ENCODE peak calls at places on chromosomes 6 and 20, in four cellular contexts. One of them, this sample, is unnamed.

GRCh38 chr6:22003219-22003779 is 293.5 kb downstream of the PRL start:
- DNase-seq in IMR-90: peak; percentile 73
- DNase-seq in SK-N-SH: no peak
- DNase-seq in OCI-LY7: no peak
- DNase-seq in this sample: no peak

GRCh38 chr20:56429496-56429895 is 17.4 kb downstream of the CASS4 start:
- DNase-seq in OCI-LY7: no peak
- DNase-seq in IMR-90: peak; percentile 94
- DNase-seq in SK-N-SH: no peak
- DNase-seq in this sample: no peak

GRCh38 chr20:21507275-21508229 is 6.3 kb downstream of the NKX2-2 start:
- DNase-seq in OCI-LY7: no peak
- DNase-seq in SK-N-SH: peak; percentile 27
- DNase-seq in IMR-90: no peak
- DNase-seq in this sample: no peak

GRCh38 chr20:38343798-38344701 is 2.2 kb upstream of the LBP start:
- DNase-seq in IMR-90: no peak
- DNase-seq in OCI-LY7: no peak
- DNase-seq in SK-N-SH: no peak
- DNase-seq in this sample: no peak

GRCh38 chr6:12327391-12327790 is 37.2 kb downstream of the EDN1 start:
- DNase-seq in IMR-90: peak; percentile 45
- DNase-seq in SK-N-SH: no peak
- DNase-seq in OCI-LY7: no peak
- DNase-seq in this sample: no peak

GRCh38 chr20:3670945-3671344 is 7.7 kb upstream of the GFRA4 start:
- DNase-seq in IMR-90: no peak
- DNase-seq in OCI-LY7: no peak
- DNase-seq in SK-N-SH: no peak
- DNase-seq in this sample: no peak

GRCh38 chr20:53003420-53003819 is 31.3 kb downstream of the TSHZ2 start:
- DNase-seq in OCI-LY7: no peak
- DNase-seq in SK-N-SH: no peak
- DNase-seq in IMR-90: no peak
- DNase-seq in this sample: no peak

GRCh38 chr6:112007254-112007653 is 46.6 kb upstream of the CCN6 start:
- DNase-seq in OCI-LY7: no peak
- DNase-seq in IMR-90: no peak
- DNase-seq in SK-N-SH: no peak
- DNase-seq in this sample: no peak

GRCh38 chr6:40376113-40376650 is 211.0 kb downstream of the LRFN2 start:
- DNase-seq in SK-N-SH: no peak
- DNase-seq in OCI-LY7: no peak
- DNase-seq in IMR-90: no peak
- DNase-seq in this sample: no peak

GRCh38 chr6:10409766-10410209 is 5.1 kb downstream of the TFAP2A start:
- DNase-seq in SK-N-SH: no peak
- DNase-seq in IMR-90: no peak
- DNase-seq in OCI-LY7: no peak
- DNase-seq in this sample: no peak

DNA sequence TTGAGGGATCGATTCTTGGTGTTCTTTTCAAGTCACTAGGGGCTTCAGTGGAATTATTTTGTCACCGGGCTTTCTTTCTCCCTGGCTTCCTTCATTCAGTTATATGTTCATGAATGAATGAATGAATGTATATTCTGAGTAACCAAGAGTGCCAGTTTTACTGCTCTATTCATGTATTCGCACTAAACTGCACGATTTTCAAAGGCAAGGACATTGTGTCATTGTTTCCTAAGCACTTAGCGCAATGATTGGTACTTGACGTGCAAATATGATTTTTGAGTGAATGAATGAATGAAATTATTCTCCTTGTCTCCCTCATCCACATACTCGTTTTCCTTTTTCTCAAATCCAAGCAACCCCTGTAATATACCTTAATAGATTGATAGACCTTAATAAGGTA is 822 bp downstream of the AFG1L start:
- DNase-seq in OCI-LY7: no peak
- DNase-seq in IMR-90: no peak
- DNase-seq in SK-N-SH: no peak
- DNase-seq in this sample: no peak
- H2AFZ ChIP-seq in OCI-LY7: peak overlapping the region; percentile 86
- H2AFZ ChIP-seq in IMR-90: peak overlapping the region; percentile 98
- H2AFZ ChIP-seq in SK-N-SH: peak overlapping the region; percentile 93
- H2AFZ ChIP-seq in this sample: peak overlapping the region; percentile 95

GRCh38 chr6:13355043-13355945 is 27.0 kb upstream of the TBC1D7 start:
- DNase-seq in OCI-LY7: peak; percentile 45
- DNase-seq in IMR-90: peak; percentile 99
- DNase-seq in SK-N-SH: no peak
- DNase-seq in this sample: no peak

GRCh38 chr6:13357551-13358075 is 29.3 kb upstream of the TBC1D7 start:
- DNase-seq in IMR-90: peak; percentile 77
- DNase-seq in OCI-LY7: no peak
- DNase-seq in SK-N-SH: no peak
- DNase-seq in this sample: no peak

GRCh38 chr6:13355969-13356368 is 27.6 kb upstream of the TBC1D7 start:
- DNase-seq in OCI-LY7: peak; percentile 96
- DNase-seq in IMR-90: peak; percentile 14
- DNase-seq in SK-N-SH: no peak
- DNase-seq in this sample: peak; percentile 27

GRCh38 chr6:13352165-13352564 is 23.8 kb upstream of the TBC1D7 start:
- DNase-seq in SK-N-SH: no peak
- DNase-seq in OCI-LY7: no peak
- DNase-seq in IMR-90: no peak
- DNase-seq in this sample: no peak

DNA sequence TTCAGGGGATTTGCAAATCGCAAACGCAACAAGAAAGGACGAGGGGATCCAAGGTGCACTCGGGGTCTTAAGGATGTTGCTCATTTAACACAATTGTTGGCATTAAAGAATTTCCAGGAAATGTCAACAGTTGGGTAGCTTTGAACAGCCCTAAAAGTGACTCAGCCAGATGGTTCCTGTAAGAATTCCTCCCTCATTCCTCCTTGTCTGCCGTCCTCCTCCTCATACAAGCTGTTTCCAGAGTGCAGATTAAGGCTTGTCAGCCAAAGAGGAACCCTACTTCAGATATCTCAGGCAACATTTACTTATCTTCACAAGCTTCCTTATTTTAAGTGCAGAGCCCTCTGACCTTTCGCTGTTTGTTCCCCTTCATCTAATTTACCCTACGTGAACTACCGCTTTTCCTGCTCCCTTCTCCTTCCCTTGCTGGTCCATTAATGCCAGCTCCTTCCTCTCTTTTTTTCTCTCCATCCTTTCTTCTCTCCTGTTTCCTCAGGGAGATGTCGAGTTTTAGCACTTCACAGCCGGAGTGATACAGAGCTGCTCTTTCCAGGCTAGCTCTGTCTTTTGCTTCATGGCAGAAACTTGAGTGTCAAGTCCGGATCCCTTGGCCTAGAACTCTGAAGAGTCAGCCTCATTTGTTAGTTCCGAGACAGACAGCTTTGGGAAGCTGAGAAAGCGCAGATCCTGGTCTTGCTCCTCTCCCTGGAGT is 26.1 kb upstream of the TBC1D7 start:
- DNase-seq in SK-N-SH: no peak
- DNase-seq in OCI-LY7: peak; percentile 42
- DNase-seq in IMR-90: peak; percentile 81
- DNase-seq in this sample: no peak
- H3K4me3 ChIP-seq in SK-N-SH: no peak overlapping the region
- H3K4me3 ChIP-seq in OCI-LY7: peak overlapping the region; percentile 54
- H3K4me3 ChIP-seq in IMR-90: no peak overlapping the region
- H3K4me3 ChIP-seq in this sample: no peak overlapping the region

DNA sequence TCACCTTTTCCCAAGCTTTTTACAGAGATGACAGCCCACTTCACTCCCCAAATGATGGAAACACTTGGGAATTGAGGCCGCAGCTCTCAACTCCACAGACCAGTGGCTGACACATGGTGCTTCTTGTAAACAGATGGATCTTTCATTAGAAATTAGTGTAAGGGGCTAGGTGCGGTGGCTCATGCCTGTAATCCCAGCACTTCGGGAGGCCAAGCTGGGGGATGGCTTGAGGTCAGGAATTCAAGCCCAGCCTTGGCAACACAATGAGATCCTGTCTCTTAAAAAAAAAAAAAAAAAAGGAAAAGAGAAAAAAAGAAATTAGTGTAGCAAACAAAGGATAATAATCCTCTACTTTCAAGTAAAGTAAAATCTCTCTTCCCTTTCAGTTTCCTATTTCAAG is 15.7 kb downstream of the GJA10 start:
- DNase-seq in SK-N-SH: no peak
- DNase-seq in OCI-LY7: no peak
- DNase-seq in IMR-90: no peak
- DNase-seq in this sample: no peak
- H2AFZ ChIP-seq in SK-N-SH: no peak overlapping the region
- H2AFZ ChIP-seq in OCI-LY7: no peak overlapping the region
- H2AFZ ChIP-seq in IMR-90: no peak overlapping the region
- H2AFZ ChIP-seq in this sample: peak overlapping the region; percentile 55

DNA sequence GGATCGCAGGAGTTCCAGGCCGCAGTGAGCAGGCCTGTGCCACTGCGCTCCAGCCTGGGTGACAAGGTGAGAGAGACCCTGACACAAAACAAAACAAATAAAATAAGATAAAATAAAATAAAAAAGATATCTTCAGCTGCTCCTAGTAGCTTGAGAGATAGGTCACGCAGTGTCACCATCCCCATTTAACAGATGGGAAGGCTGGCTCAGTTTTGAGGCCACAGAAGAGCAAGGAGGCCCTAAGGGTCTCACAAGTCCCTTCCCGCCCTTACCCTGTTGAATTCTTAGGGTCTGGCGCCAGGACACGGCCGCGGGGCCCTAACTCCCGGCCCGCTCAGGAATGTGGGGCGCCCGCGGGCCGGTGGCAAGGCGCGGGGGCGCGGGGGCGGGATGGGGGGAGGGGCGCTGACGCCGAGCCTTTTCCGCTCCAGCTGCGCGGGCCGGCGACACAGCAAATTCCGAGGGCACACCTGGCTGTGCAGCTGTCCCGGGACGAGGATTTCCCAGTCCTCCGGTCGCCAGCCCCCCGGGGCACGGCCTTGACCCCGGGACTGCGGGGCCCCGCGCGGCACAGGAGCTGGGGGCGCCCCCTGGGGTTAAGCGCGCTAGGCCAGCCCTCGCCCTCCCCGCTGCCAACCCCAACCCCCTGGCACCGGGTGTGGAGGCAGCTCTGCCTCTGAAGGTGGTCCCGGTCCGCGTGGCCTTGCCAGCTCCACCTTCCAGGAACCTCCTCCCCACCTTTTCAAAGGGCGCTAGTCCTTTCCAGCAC is 10.3 kb upstream of the R3HDML start:
- DNase-seq in OCI-LY7: no peak
- DNase-seq in IMR-90: no peak
- DNase-seq in SK-N-SH: peak; percentile 52
- DNase-seq in this sample: no peak
- H3K4me3 ChIP-seq in OCI-LY7: no peak overlapping the region
- H3K4me3 ChIP-seq in IMR-90: no peak overlapping the region
- H3K4me3 ChIP-seq in SK-N-SH: no peak overlapping the region
- H3K4me3 ChIP-seq in this sample: no peak overlapping the region

GRCh38 chr6:42177514-42178364 is 4.6 kb downstream of the GUCA1A start:
- DNase-seq in OCI-LY7: no peak
- DNase-seq in IMR-90: no peak
- DNase-seq in SK-N-SH: peak; percentile 88
- DNase-seq in this sample: no peak
- H2AFZ ChIP-seq in OCI-LY7: no peak overlapping the region
- H2AFZ ChIP-seq in IMR-90: peak overlapping the region; percentile 90
- H2AFZ ChIP-seq in SK-N-SH: peak overlapping the region; percentile 29
- H2AFZ ChIP-seq in this sample: no peak overlapping the region

DNA sequence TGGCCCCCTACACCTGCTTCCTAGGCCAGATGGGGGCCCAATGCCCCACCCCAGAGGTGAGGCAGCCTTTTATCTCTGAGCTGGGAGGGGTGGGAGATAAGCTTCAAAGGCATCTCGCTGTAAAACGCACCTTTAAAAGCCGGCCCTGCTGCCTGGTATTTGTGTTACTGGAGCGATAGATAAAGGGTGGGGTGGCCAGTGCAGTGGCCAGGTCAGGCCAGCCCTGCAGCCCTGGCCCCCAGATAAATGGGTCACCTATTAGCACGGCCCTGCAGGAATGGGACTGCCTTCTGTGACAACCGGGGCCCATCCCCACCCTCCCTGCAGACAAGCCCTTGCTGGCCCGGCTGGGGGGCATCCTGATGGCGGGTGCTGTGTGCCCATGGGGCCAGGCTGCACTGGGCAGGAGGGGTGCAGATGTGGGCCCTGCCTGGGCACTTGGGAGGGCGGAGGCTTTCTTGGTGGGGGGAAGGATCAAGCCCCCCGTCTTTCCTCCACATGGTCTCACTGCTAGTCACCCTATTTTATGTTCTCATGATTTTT is 3.0 kb upstream of the RBBP8NL start:
- DNase-seq in OCI-LY7: no peak
- DNase-seq in SK-N-SH: no peak
- DNase-seq in IMR-90: no peak
- DNase-seq in this sample: no peak
- H3K4me3 ChIP-seq in OCI-LY7: no peak overlapping the region
- H3K4me3 ChIP-seq in SK-N-SH: no peak overlapping the region
- H3K4me3 ChIP-seq in IMR-90: no peak overlapping the region
- H3K4me3 ChIP-seq in this sample: no peak overlapping the region

GRCh38 chr20:17369506-17369905 is 142.7 kb downstream of the PCSK2 start:
- DNase-seq in OCI-LY7: no peak
- DNase-seq in SK-N-SH: no peak
- DNase-seq in IMR-90: no peak
- DNase-seq in this sample: no peak

GRCh38 chr20:17364681-17365080 is 137.8 kb downstream of the PCSK2 start:
- DNase-seq in OCI-LY7: no peak
- DNase-seq in IMR-90: no peak
- DNase-seq in SK-N-SH: no peak
- DNase-seq in this sample: no peak

DNA sequence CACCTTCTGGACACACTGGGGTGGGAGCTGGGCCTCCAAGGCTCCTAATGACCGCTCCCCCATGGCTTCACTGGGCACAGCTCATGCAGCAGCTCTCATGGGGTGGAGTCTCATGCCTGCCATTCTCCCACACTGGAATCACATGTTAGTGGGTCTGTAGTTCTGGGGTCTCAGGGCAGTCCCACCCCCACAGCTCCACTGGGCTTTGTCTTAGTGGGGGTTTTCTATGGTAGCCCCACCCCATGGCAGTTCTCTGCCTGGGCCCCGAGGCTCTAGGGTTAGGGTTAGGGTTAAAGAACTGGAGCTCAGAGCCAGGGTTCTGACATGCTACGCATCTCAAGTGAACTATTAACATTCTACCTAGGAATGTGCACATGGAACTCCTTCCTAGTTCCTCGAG is 139.0 kb downstream of the PCSK2 start:
- DNase-seq in SK-N-SH: no peak
- DNase-seq in IMR-90: no peak
- DNase-seq in OCI-LY7: no peak
- DNase-seq in this sample: no peak
- H2AFZ ChIP-seq in SK-N-SH: no peak overlapping the region
- H2AFZ ChIP-seq in IMR-90: no peak overlapping the region
- H2AFZ ChIP-seq in OCI-LY7: no peak overlapping the region
- H2AFZ ChIP-seq in this sample: no peak overlapping the region

DNA sequence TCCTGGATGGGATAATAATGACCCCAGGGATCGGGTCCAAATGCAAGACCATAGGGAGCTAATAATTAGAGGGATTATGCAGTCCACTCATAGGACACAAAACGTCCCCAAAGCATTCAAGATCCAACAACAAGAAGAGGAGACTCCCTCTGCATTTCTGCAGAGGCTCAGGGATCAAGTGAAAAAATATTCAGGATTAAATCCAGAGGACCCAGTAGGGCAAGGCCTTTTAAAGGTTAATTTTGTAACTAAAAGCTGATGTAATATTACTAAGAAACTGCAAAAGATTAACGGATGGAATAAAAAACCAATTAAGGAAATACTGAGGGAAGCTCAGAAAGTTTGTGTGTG is 22.2 kb downstream of the HLA-A start:
- DNase-seq in IMR-90: no peak
- DNase-seq in SK-N-SH: no peak
- DNase-seq in OCI-LY7: no peak
- DNase-seq in this sample: no peak
- H3K4me3 ChIP-seq in IMR-90: no peak overlapping the region
- H3K4me3 ChIP-seq in SK-N-SH: peak overlapping the region; percentile 44
- H3K4me3 ChIP-seq in OCI-LY7: peak overlapping the region; percentile 67
- H3K4me3 ChIP-seq in this sample: peak overlapping the region; percentile 74